ENCODE peak calls at places on chromosomes 6 and 20, in four cellular contexts. T is fibroblast of pulmonary artery; S is hypothalamus; M is CD8-positive, alpha-beta memory T cell. N is an unnamed sample.

GRCh38 chr6:149716584-149716983 is 1.3 kb downstream of the LATS1 start:
- DNase-seq in T (peak), M (no peak), S (no peak), N (no peak)

GRCh38 chr6:106125925-106126435 is 39.8 kb downstream of the PRDM1 start:
- DNase-seq in T (no peak), S (no peak), M (no peak), N (peak)

GRCh38 chr6:45420083-45420908 is 42.6 kb upstream of the SUPT3H start:
- DNase-seq in S (no peak), T (peak), M (peak), N (peak)

GRCh38 chr20:61389077-61389476 is 137.0 kb downstream of the CDH4 start:
- DNase-seq in T (no peak), S (no peak), M (no peak), N (no peak)

GRCh38 chr6:159255434-159255951 is 86.3 kb downstream of the FNDC1 start:
- DNase-seq in S (no peak), M (no peak), T (no peak), N (no peak)

GRCh38 chr6:119079288-119079809 is 885 bp upstream of the FAM184A start:
- DNase-seq in S (no peak), M (no peak), T (peak), N (peak)

GRCh38 chr20:25270829-25271251 is 23.0 kb downstream of the PYGB start:
- DNase-seq in M (no peak), T (no peak), S (no peak), N (no peak)

GRCh38 chr20:61325718-61326117 is 73.7 kb downstream of the CDH4 start:
- DNase-seq in T (no peak), S (no peak), M (no peak), N (no peak)

GRCh38 chr20:16411361-16411760 is 161.9 kb downstream of the KIF16B start:
- DNase-seq in S (no peak), T (no peak), M (no peak), N (no peak)

GRCh38 chr6:130118236-130118635 is 99.9 kb downstream of the L3MBTL3 start:
- DNase-seq in M (no peak), T (no peak), S (no peak), N (no peak)

GRCh38 chr6:148166339-148166949 is 176.2 kb upstream of the SASH1 start:
- DNase-seq in M (no peak), S (no peak), T (peak), N (peak)

GRCh38 chr20:23106271-23106851 is 20.2 kb upstream of the CD93 start:
- DNase-seq in S (no peak), T (peak), M (no peak), N (no peak)

GRCh38 chr6:48429021-48429420 is 318.0 kb upstream of the PTCHD4 start:
- DNase-seq in M (no peak), S (no peak), T (peak), N (no peak)

GRCh38 chr20:63156221-63156671 is 59.7 kb downstream of the YTHDF1 start:
- DNase-seq in T (no peak), S (no peak), M (no peak), N (no peak)

GRCh38 chr6:132354517-132355167 is 46.6 kb downstream of the MOXD1 start:
- DNase-seq in M (peak), T (peak), S (no peak), N (no peak)

GRCh38 chr6:147614501-147614900 is 106.0 kb downstream of the SAMD5 start:
- DNase-seq in T (no peak), M (no peak), S (no peak), N (no peak)

GRCh38 chr6:56695702-56696101 is 53.0 kb upstream of the DST start:
- DNase-seq in M (no peak), S (no peak), T (peak), N (no peak)

GRCh38 chr6:159874475-159874874 is 16.3 kb upstream of the MAS1 start:
- DNase-seq in M (no peak), S (peak), T (peak), N (no peak)

GRCh38 chr6:170043881-170044790 is 246.7 kb downstream of the DLL1 start:
- DNase-seq in M (no peak), S (no peak), T (no peak), N (no peak)

GRCh38 chr6:109236140-109237081 is 141.1 kb downstream of the CEP57L1 start:
- DNase-seq in T (no peak), S (peak), M (no peak), N (peak)

GRCh38 chr6:169216830-169217229 is 36.8 kb downstream of the THBS2 start:
- DNase-seq in S (no peak), M (no peak), T (no peak), N (no peak)

GRCh38 chr6:47655719-47656595 is 42.4 kb upstream of the ADGRF4 start:
- DNase-seq in T (peak), S (no peak), M (peak), N (peak)

GRCh38 chr20:12594410-12595130 is 414.2 kb upstream of the SPTLC3 start:
- DNase-seq in M (no peak), S (no peak), T (no peak), N (no peak)

GRCh38 chr6:10510592-10511367 is 10.4 kb upstream of the GCNT2 start:
- DNase-seq in S (peak), T (peak), M (no peak), N (peak)

GRCh38 chr6:30227242-30227722 is 14.1 kb upstream of the TRIM26 start:
- DNase-seq in T (no peak), M (no peak), S (no peak), N (no peak)

GRCh38 chr20:3282271-3283221 is 43.6 kb upstream of the SLC4A11 start:
- DNase-seq in S (no peak), M (no peak), T (no peak), N (no peak)

GRCh38 chr6:44012078-44012493 is 115.2 kb downstream of the MRPL14 start:
- DNase-seq in T (peak), M (no peak), S (no peak), N (no peak)

GRCh38 chr6:167479967-167480653 is 155.2 kb downstream of the TTLL2 start:
- DNase-seq in T (no peak), M (no peak), S (no peak), N (no peak)